ENCODE peak calls at places on chromosome 5, in four cellular contexts. One of them, this sample, is unnamed. For H3K36me3, the result is how much of the 10 kb centered on the place peaks cover.

GRCh38 chr5:83440826-83441225 is 30.7 kb upstream of the VCAN start:
- DNase-seq in mammary epithelial cell: peak
- DNase-seq in colonic mucosa: no peak
- DNase-seq in GM23338: no peak
- DNase-seq in this sample: no peak

GRCh38 chr5:153513171-153513570 is 22.7 kb downstream of the GRIA1 start:
- DNase-seq in mammary epithelial cell: no peak
- DNase-seq in colonic mucosa: no peak
- DNase-seq in GM23338: no peak
- DNase-seq in this sample: peak

GRCh38 chr5:175288048-175288621 is 155.8 kb downstream of the DRD1 start:
- DNase-seq in mammary epithelial cell: no peak
- DNase-seq in colonic mucosa: no peak
- DNase-seq in GM23338: no peak
- DNase-seq in this sample: no peak

GRCh38 chr5:123512631-123513461 is 869 bp downstream of the CSNK1G3 start:
- DNase-seq in mammary epithelial cell: peak
- DNase-seq in colonic mucosa: peak
- DNase-seq in GM23338: peak
- DNase-seq in this sample: no peak

GRCh38 chr5:97071101-97071500 is 71.3 kb downstream of the LIX1 start:
- DNase-seq in mammary epithelial cell: no peak
- DNase-seq in colonic mucosa: peak
- DNase-seq in GM23338: no peak
- DNase-seq in this sample: peak

GRCh38 chr5:108655750-108656450 is 91.8 kb upstream of the FER start:
- DNase-seq in mammary epithelial cell: peak
- DNase-seq in colonic mucosa: no peak
- DNase-seq in GM23338: no peak
- DNase-seq in this sample: peak

GRCh38 chr5:147483197-147483790 is 26.6 kb downstream of the DPYSL3 start:
- DNase-seq in mammary epithelial cell: no peak
- DNase-seq in colonic mucosa: no peak
- DNase-seq in GM23338: no peak
- DNase-seq in this sample: no peak

GRCh38 chr5:104179057-104179456 is 616.5 kb upstream of the NUDT12 start:
- DNase-seq in mammary epithelial cell: peak
- DNase-seq in colonic mucosa: peak
- DNase-seq in GM23338: peak
- DNase-seq in this sample: no peak

GRCh38 chr5:67374378-67374777 is 177.8 kb upstream of the CD180 start:
- DNase-seq in mammary epithelial cell: no peak
- DNase-seq in colonic mucosa: no peak
- DNase-seq in GM23338: no peak
- DNase-seq in this sample: no peak
- H3K36me3 ChIP-seq in mammary epithelial cell: under half
- H3K36me3 ChIP-seq in colonic mucosa: under half
- H3K36me3 ChIP-seq in GM23338: under half
- H3K36me3 ChIP-seq in this sample: under half

GRCh38 chr5:95646569-95647330 is at the start of gene RFESD:
- DNase-seq in mammary epithelial cell: peak
- DNase-seq in colonic mucosa: peak
- DNase-seq in GM23338: peak
- DNase-seq in this sample: peak
- TF ChIP-seq CTCF in mammary epithelial cell: no peak
- TF ChIP-seq CTCF in colonic mucosa: peak
- TF ChIP-seq CTCF in GM23338: peak
- TF ChIP-seq CTCF in this sample: peak

DNA sequence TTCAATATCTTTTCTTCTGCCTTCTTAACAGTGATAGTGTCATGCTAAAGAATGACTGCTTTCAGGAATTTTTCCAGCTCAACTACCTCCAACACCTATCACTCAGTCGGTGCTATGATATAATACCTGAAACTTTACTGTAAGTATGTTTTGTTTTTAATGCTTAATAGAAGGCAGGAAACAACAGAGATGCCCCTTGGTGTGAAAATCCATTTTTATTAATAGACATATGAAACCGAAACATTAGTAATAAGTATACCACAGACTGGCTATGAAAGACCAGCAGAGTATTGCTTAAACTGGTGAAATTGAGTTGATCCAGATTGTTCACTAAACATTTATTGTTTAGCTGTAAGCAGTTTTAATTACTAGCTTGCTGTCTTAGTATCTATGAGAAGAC is 25.2 kb downstream of the SKP2 start:
- DNase-seq in mammary epithelial cell: no peak
- DNase-seq in colonic mucosa: no peak
- DNase-seq in GM23338: no peak
- DNase-seq in this sample: no peak
- H3K36me3 ChIP-seq in mammary epithelial cell: under half
- H3K36me3 ChIP-seq in colonic mucosa: under half
- H3K36me3 ChIP-seq in GM23338: half or more
- H3K36me3 ChIP-seq in this sample: under half

GRCh38 chr5:53335115-53335514 is 145.3 kb upstream of the FST start:
- DNase-seq in mammary epithelial cell: peak
- DNase-seq in colonic mucosa: no peak
- DNase-seq in GM23338: peak
- DNase-seq in this sample: no peak
- TF ChIP-seq CTCF in mammary epithelial cell: peak
- TF ChIP-seq CTCF in colonic mucosa: no peak
- TF ChIP-seq CTCF in GM23338: peak
- TF ChIP-seq CTCF in this sample: no peak

DNA sequence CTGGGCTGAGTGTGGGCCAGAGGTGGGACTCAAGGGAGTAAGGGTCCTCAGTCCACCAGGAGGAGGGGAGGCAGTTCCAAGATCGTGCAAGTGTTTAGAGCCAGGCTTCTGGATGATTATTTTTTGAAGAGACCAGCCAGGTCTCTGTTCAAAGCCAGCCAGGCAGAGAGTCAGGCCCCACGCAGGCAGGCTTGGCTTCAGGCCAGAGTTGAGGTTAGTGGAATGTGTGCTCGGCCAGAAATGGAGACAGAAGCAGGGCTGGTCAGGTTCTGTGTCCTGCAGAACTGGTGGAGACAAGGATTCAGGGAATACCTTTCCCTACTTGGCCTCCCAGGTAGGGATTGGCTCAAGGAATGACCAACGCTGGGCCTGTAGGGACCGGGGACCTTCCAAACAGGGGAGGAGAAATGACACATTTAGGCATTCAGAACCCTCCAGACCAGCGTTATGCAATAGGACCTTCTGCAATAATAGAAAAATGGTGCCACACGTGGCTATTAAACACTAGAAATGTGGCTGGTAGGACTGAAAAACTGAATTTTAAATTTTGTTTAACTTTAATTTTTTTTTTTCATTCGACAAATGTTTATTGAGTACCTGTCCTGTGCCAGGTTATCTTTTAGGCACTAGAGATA is 106.2 kb downstream of the CMYA5 start:
- DNase-seq in mammary epithelial cell: peak
- DNase-seq in colonic mucosa: no peak
- DNase-seq in GM23338: no peak
- DNase-seq in this sample: no peak
- H3K36me3 ChIP-seq in mammary epithelial cell: under half
- H3K36me3 ChIP-seq in colonic mucosa: under half
- H3K36me3 ChIP-seq in GM23338: under half
- H3K36me3 ChIP-seq in this sample: under half

GRCh38 chr5:14728109-14728938 is 63.8 kb downstream of the OTULIN start:
- DNase-seq in mammary epithelial cell: no peak
- DNase-seq in colonic mucosa: peak
- DNase-seq in GM23338: peak
- DNase-seq in this sample: no peak

GRCh38 chr5:14730881-14731280 is 66.4 kb downstream of the OTULIN start:
- DNase-seq in mammary epithelial cell: no peak
- DNase-seq in colonic mucosa: no peak
- DNase-seq in GM23338: no peak
- DNase-seq in this sample: no peak

GRCh38 chr5:14729448-14730385 is 65.2 kb downstream of the OTULIN start:
- DNase-seq in mammary epithelial cell: no peak
- DNase-seq in colonic mucosa: no peak
- DNase-seq in GM23338: no peak
- DNase-seq in this sample: no peak

GRCh38 chr5:14732991-14733390 is 68.5 kb downstream of the OTULIN start:
- DNase-seq in mammary epithelial cell: no peak
- DNase-seq in colonic mucosa: no peak
- DNase-seq in GM23338: no peak
- DNase-seq in this sample: no peak

DNA sequence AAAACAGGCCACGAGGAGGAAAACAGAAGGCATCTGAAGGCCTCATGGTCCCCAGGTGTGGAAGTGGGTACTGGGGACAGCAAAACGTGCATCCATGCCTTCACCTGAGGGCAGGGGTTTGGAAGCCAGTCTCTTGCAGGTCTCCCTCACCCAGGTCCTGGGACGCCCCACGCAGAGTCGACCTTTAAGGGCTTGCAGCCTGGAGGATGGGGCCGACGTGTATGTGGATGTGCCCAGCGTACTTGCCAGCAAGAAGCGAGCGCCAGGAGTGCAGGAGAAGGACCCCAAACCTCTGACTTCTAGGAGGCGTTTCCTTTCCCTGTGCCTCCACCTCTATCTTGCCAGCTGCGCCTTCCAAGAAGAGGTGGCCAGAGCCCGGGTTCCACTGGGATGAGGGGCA is 65.9 kb downstream of the OTULIN start:
- DNase-seq in mammary epithelial cell: no peak
- DNase-seq in colonic mucosa: no peak
- DNase-seq in GM23338: no peak
- DNase-seq in this sample: no peak
- TF ChIP-seq CTCF in mammary epithelial cell: no peak
- TF ChIP-seq CTCF in colonic mucosa: no peak
- TF ChIP-seq CTCF in GM23338: no peak
- TF ChIP-seq CTCF in this sample: no peak